ENCODE peak calls at places on chromosomes 4 and X, in nine cellular contexts. One of them, this sample, is unnamed.

GRCh38 chrX:23478056-23478455 is 143.4 kb downstream of the PTCHD1 start:
- DNase-seq in NCI-H748 treated with DMSO at 0.1 percent for 48 hours: no peak
- DNase-seq in MCF 10A: no peak
- DNase-seq in activated naive CD8-positive, alpha-beta T cell treated with anti-CD3 and anti-CD28 coated beads, Interleukin-2, amount 50 U/mL, for 24 hours: no peak
- DNase-seq in CD4-positive, alpha-beta T cell: no peak
- DNase-seq in fibroblast of lung: peak; percentile 13
- DNase-seq in occipital lobe: no peak
- DNase-seq in fibroblast of mammary gland: peak; percentile 3
- DNase-seq in cardiac muscle cell: no peak
- DNase-seq in this sample: no peak

GRCh38 chr4:169066934-169067333 is 56.9 kb upstream of the CBR4 start:
- DNase-seq in fibroblast of lung: no peak
- DNase-seq in MCF 10A: no peak
- DNase-seq in fibroblast of mammary gland: no peak
- DNase-seq in cardiac muscle cell: no peak
- DNase-seq in activated naive CD8-positive, alpha-beta T cell treated with anti-CD3 and anti-CD28 coated beads, Interleukin-2, amount 50 U/mL, for 24 hours: no peak
- DNase-seq in NCI-H748 treated with DMSO at 0.1 percent for 48 hours: no peak
- DNase-seq in CD4-positive, alpha-beta T cell: no peak
- DNase-seq in occipital lobe: no peak
- DNase-seq in this sample: no peak

GRCh38 chr4:152021788-152022438 is 261.1 kb upstream of the GATB start:
- DNase-seq in fibroblast of lung: no peak
- DNase-seq in MCF 10A: no peak
- DNase-seq in fibroblast of mammary gland: no peak
- DNase-seq in cardiac muscle cell: no peak
- DNase-seq in NCI-H748 treated with DMSO at 0.1 percent for 48 hours: no peak
- DNase-seq in occipital lobe: peak; percentile 90
- DNase-seq in activated naive CD8-positive, alpha-beta T cell treated with anti-CD3 and anti-CD28 coated beads, Interleukin-2, amount 50 U/mL, for 24 hours: no peak
- DNase-seq in CD4-positive, alpha-beta T cell: no peak
- DNase-seq in this sample: no peak

GRCh38 chrX:435536-436122 is 48.9 kb upstream of the PPP2R3B start:
- DNase-seq in cardiac muscle cell: no peak
- DNase-seq in activated naive CD8-positive, alpha-beta T cell treated with anti-CD3 and anti-CD28 coated beads, Interleukin-2, amount 50 U/mL, for 24 hours: no peak
- DNase-seq in fibroblast of lung: no peak
- DNase-seq in MCF 10A: no peak
- DNase-seq in occipital lobe: no peak
- DNase-seq in CD4-positive, alpha-beta T cell: no peak
- DNase-seq in NCI-H748 treated with DMSO at 0.1 percent for 48 hours: no peak
- DNase-seq in fibroblast of mammary gland: no peak
- DNase-seq in this sample: no peak

GRCh38 chr4:128364565-128364964 is 77.0 kb upstream of the PGRMC2 start:
- DNase-seq in activated naive CD8-positive, alpha-beta T cell treated with anti-CD3 and anti-CD28 coated beads, Interleukin-2, amount 50 U/mL, for 24 hours: no peak
- DNase-seq in fibroblast of lung: peak; percentile 44
- DNase-seq in MCF 10A: peak; percentile 30
- DNase-seq in cardiac muscle cell: no peak
- DNase-seq in occipital lobe: no peak
- DNase-seq in NCI-H748 treated with DMSO at 0.1 percent for 48 hours: no peak
- DNase-seq in fibroblast of mammary gland: peak; percentile 21
- DNase-seq in CD4-positive, alpha-beta T cell: no peak
- DNase-seq in this sample: no peak

GRCh38 chrX:46838974-46839480 is 2.2 kb downstream of the RP2 start:
- DNase-seq in NCI-H748 treated with DMSO at 0.1 percent for 48 hours: no peak
- DNase-seq in fibroblast of lung: peak; percentile 6
- DNase-seq in activated naive CD8-positive, alpha-beta T cell treated with anti-CD3 and anti-CD28 coated beads, Interleukin-2, amount 50 U/mL, for 24 hours: no peak
- DNase-seq in cardiac muscle cell: no peak
- DNase-seq in occipital lobe: no peak
- DNase-seq in fibroblast of mammary gland: no peak
- DNase-seq in MCF 10A: no peak
- DNase-seq in CD4-positive, alpha-beta T cell: no peak
- DNase-seq in this sample: no peak

GRCh38 chr4:57093816-57094481 is 16.2 kb downstream of the IGFBP7 start:
- DNase-seq in MCF 10A: no peak
- DNase-seq in NCI-H748 treated with DMSO at 0.1 percent for 48 hours: no peak
- DNase-seq in fibroblast of lung: no peak
- DNase-seq in CD4-positive, alpha-beta T cell: no peak
- DNase-seq in occipital lobe: no peak
- DNase-seq in cardiac muscle cell: no peak
- DNase-seq in activated naive CD8-positive, alpha-beta T cell treated with anti-CD3 and anti-CD28 coated beads, Interleukin-2, amount 50 U/mL, for 24 hours: no peak
- DNase-seq in fibroblast of mammary gland: no peak
- DNase-seq in this sample: no peak

GRCh38 chr4:75432683-75433082 is 81.5 kb downstream of the RCHY1 start:
- DNase-seq in CD4-positive, alpha-beta T cell: no peak
- DNase-seq in occipital lobe: no peak
- DNase-seq in fibroblast of mammary gland: peak; percentile 28
- DNase-seq in cardiac muscle cell: peak; percentile 25
- DNase-seq in activated naive CD8-positive, alpha-beta T cell treated with anti-CD3 and anti-CD28 coated beads, Interleukin-2, amount 50 U/mL, for 24 hours: no peak
- DNase-seq in NCI-H748 treated with DMSO at 0.1 percent for 48 hours: no peak
- DNase-seq in fibroblast of lung: peak; percentile 5
- DNase-seq in MCF 10A: peak; percentile 28
- DNase-seq in this sample: peak; percentile 4

GRCh38 chr4:98242538-98242937 is 18.6 kb upstream of the RAP1GDS1 start:
- DNase-seq in cardiac muscle cell: no peak
- DNase-seq in NCI-H748 treated with DMSO at 0.1 percent for 48 hours: no peak
- DNase-seq in fibroblast of lung: peak; percentile 52
- DNase-seq in CD4-positive, alpha-beta T cell: no peak
- DNase-seq in occipital lobe: no peak
- DNase-seq in MCF 10A: no peak
- DNase-seq in fibroblast of mammary gland: no peak
- DNase-seq in activated naive CD8-positive, alpha-beta T cell treated with anti-CD3 and anti-CD28 coated beads, Interleukin-2, amount 50 U/mL, for 24 hours: no peak
- DNase-seq in this sample: no peak

GRCh38 chr4:137524642-137525384 is 7.5 kb downstream of the PCDH18 start:
- DNase-seq in MCF 10A: no peak
- DNase-seq in fibroblast of lung: peak; percentile 65
- DNase-seq in NCI-H748 treated with DMSO at 0.1 percent for 48 hours: no peak
- DNase-seq in fibroblast of mammary gland: peak; percentile 84
- DNase-seq in occipital lobe: no peak
- DNase-seq in CD4-positive, alpha-beta T cell: no peak
- DNase-seq in activated naive CD8-positive, alpha-beta T cell treated with anti-CD3 and anti-CD28 coated beads, Interleukin-2, amount 50 U/mL, for 24 hours: no peak
- DNase-seq in cardiac muscle cell: no peak
- DNase-seq in this sample: peak; percentile 65

GRCh38 chr4:23932935-23933334 is 43.1 kb upstream of the PPARGC1A start:
- DNase-seq in occipital lobe: no peak
- DNase-seq in MCF 10A: peak; percentile 46
- DNase-seq in activated naive CD8-positive, alpha-beta T cell treated with anti-CD3 and anti-CD28 coated beads, Interleukin-2, amount 50 U/mL, for 24 hours: no peak
- DNase-seq in CD4-positive, alpha-beta T cell: no peak
- DNase-seq in fibroblast of lung: peak; percentile 77
- DNase-seq in cardiac muscle cell: no peak
- DNase-seq in NCI-H748 treated with DMSO at 0.1 percent for 48 hours: no peak
- DNase-seq in fibroblast of mammary gland: peak; percentile 54
- DNase-seq in this sample: peak; percentile 63

GRCh38 chr4:89121711-89122387 is 10.5 kb downstream of the TIGD2 start:
- DNase-seq in cardiac muscle cell: no peak
- DNase-seq in activated naive CD8-positive, alpha-beta T cell treated with anti-CD3 and anti-CD28 coated beads, Interleukin-2, amount 50 U/mL, for 24 hours: no peak
- DNase-seq in occipital lobe: no peak
- DNase-seq in MCF 10A: no peak
- DNase-seq in CD4-positive, alpha-beta T cell: no peak
- DNase-seq in NCI-H748 treated with DMSO at 0.1 percent for 48 hours: no peak
- DNase-seq in fibroblast of lung: peak; percentile 10
- DNase-seq in fibroblast of mammary gland: no peak
- DNase-seq in this sample: no peak

GRCh38 chr4:15451181-15451865 is 18.4 kb upstream of the CC2D2A start:
- DNase-seq in MCF 10A: peak; percentile 47
- DNase-seq in fibroblast of lung: peak; percentile 55
- DNase-seq in fibroblast of mammary gland: peak; percentile 60
- DNase-seq in occipital lobe: no peak
- DNase-seq in activated naive CD8-positive, alpha-beta T cell treated with anti-CD3 and anti-CD28 coated beads, Interleukin-2, amount 50 U/mL, for 24 hours: no peak
- DNase-seq in NCI-H748 treated with DMSO at 0.1 percent for 48 hours: no peak
- DNase-seq in cardiac muscle cell: no peak
- DNase-seq in CD4-positive, alpha-beta T cell: no peak
- DNase-seq in this sample: peak; percentile 70

This sample was measured in cardiac fibroblast.